ENCODE peak calls at places on chromosomes 11 and 22, in nine cellular contexts. E, I, U, J, H, C, Q, A and F are unnamed samples.

GRCh38 chr11:2265854-2266585 is 4.4 kb downstream of the ASCL2 start:
- DNase-seq in E (no peak), I (no peak), U (no peak), J (no peak), H (no peak), C (no peak), Q (no peak), A (no peak), F (no peak)

GRCh38 chr22:26986884-26987283 is 329.5 kb downstream of the MIAT start:
- DNase-seq in E (no peak), I (no peak), U (no peak), J (no peak), H (no peak), C (no peak), Q (no peak), A (no peak), F (no peak)

GRCh38 chr11:115617767-115618166 is 113.6 kb upstream of the CADM1 start:
- DNase-seq in E (no peak), I (no peak), U (no peak), J (no peak), H (no peak), C (no peak), Q (no peak), A (no peak), F (no peak)

GRCh38 chr22:43827926-43828710 is 16.0 kb upstream of the EFCAB6 start:
- DNase-seq in E (no peak), I (no peak), U (no peak), J (no peak), H (no peak), C (no peak), Q (no peak), A (no peak), F (no peak)

GRCh38 chr11:109984634-109985289 is 108.4 kb upstream of the ZC3H12C start:
- DNase-seq in E (no peak), I (no peak), U (no peak), J (no peak), H (no peak), C (no peak), Q (no peak), A (no peak), F (no peak)

GRCh38 chr22:45424241-45424731 is 10.8 kb downstream of the RIBC2 start:
- DNase-seq in E (no peak), I (no peak), U (no peak), J (no peak), H (no peak), C (no peak), Q (no peak), A (no peak), F (no peak)

GRCh38 chr11:1292644-1293618 is 16.5 kb downstream of the TOLLIP start:
- DNase-seq in E (peak; percentile 11), I (no peak), U (no peak), J (no peak), H (no peak), C (no peak), Q (no peak), A (no peak), F (peak; percentile 68)

GRCh38 chr11:116881153-116881552 is 43.7 kb upstream of the APOA1 start:
- DNase-seq in E (no peak), I (peak; percentile 39), U (no peak), J (no peak), H (no peak), C (no peak), Q (no peak), A (no peak), F (no peak)

GRCh38 chr11:76962583-76963416 is 71.4 kb upstream of the B3GNT6 start:
- DNase-seq in E (no peak), I (no peak), U (no peak), J (no peak), H (no peak), C (no peak), Q (no peak), A (no peak), F (no peak)

GRCh38 chr11:27475622-27476021 is 3.0 kb upstream of the LGR4 start:
- DNase-seq in E (no peak), I (no peak), U (no peak), J (no peak), H (no peak), C (no peak), Q (no peak), A (no peak), F (no peak)

GRCh38 chr11:75775056-75775455 is 6.5 kb downstream of the DGAT2 start:
- DNase-seq in E (no peak), I (no peak), U (no peak), J (no peak), H (no peak), C (no peak), Q (no peak), A (no peak), F (no peak)

GRCh38 chr11:119473226-119473625 is 50.3 kb upstream of the THY1 start:
- DNase-seq in E (no peak), I (no peak), U (no peak), J (no peak), H (no peak), C (no peak), Q (no peak), A (no peak), F (no peak)

GRCh38 chr11:7844986-7845385 is 48.2 kb upstream of the OR5P2 start:
- DNase-seq in E (no peak), I (no peak), U (no peak), J (no peak), H (no peak), C (no peak), Q (no peak), A (no peak), F (no peak)

GRCh38 chr11:36019722-36020121 is 75.9 kb downstream of the LDLRAD3 start:
- DNase-seq in E (no peak), I (no peak), U (no peak), J (no peak), H (no peak), C (peak; percentile 81), Q (no peak), A (no peak), F (no peak)

GRCh38 chr11:117473692-117474091 is 146.0 kb downstream of the CEP164 start:
- DNase-seq in E (no peak), I (no peak), U (no peak), J (peak; percentile 91), H (peak; percentile 98), C (peak; percentile 8), Q (no peak), A (no peak), F (peak; percentile 61)

GRCh38 chr22:26949193-26949592 is 291.8 kb downstream of the MIAT start:
- DNase-seq in E (no peak), I (no peak), U (no peak), J (no peak), H (no peak), C (no peak), Q (no peak), A (no peak), F (no peak)

GRCh38 chr11:32109138-32109537 is 18.3 kb downstream of the RCN1 start:
- DNase-seq in E (no peak), I (no peak), U (no peak), J (no peak), H (no peak), C (no peak), Q (no peak), A (no peak), F (no peak)

GRCh38 chr22:49855491-49855911 is 1.9 kb downstream of the ZBED4 start:
- DNase-seq in E (no peak), I (no peak), U (no peak), J (no peak), H (no peak), C (no peak), Q (no peak), A (no peak), F (no peak)

GRCh38 chr11:67372993-67373915 is at the start of gene CLCF1:
- DNase-seq in E (peak; percentile 69), I (no peak), U (peak; percentile 66), J (peak; percentile 12), H (no peak), C (no peak), Q (no peak), A (no peak), F (no peak)

GRCh38 chr22:16989915-16990314 is 18.1 kb downstream of the GAB4 start:
- DNase-seq in E (no peak), I (no peak), U (no peak), J (no peak), H (no peak), C (no peak), Q (no peak), A (no peak), F (no peak)

GRCh38 chr22:31544481-31545480 is 48.4 kb downstream of the SFI1 start:
- DNase-seq in E (no peak), I (no peak), U (no peak), J (no peak), H (no peak), C (no peak), Q (no peak), A (no peak), F (no peak)

GRCh38 chr11:47248304-47248663 is 330 bp downstream of the ACP2 start:
- DNase-seq in E (no peak), I (no peak), U (no peak), J (no peak), H (no peak), C (no peak), Q (no peak), A (peak; percentile 45), F (no peak)